ENCODE peak calls at places on chromosomes 13 and 19, in nine cellular contexts. M is Right ventricle myocardium superior; Z is activated naive CD4-positive, alpha-beta T cell treated with Interleukin-2 at 50 U/mL for 16 hours; R is GM20000; I is activated CD4-positive, CD25-positive, alpha-beta regulatory T cell treated with anti-CD3 and anti-CD28 coated beads, Interleukin-2, amount 50 U/mL, for 72 hours; N is posterior cingulate gyrus; C is lower lobe of right lung; D is GM04503; P is stimulated activated CD4-positive, alpha-beta T cell treated with anti-CD3 and anti-CD28 coated beads, Interleukin-2, amount 100 ng/mL, for 48 hours. Q is an unnamed sample.

GRCh38 chr13:62122434-62122833 is 706.8 kb upstream of the PCDH20 start:
- DNase-seq in M (no peak), Z (no peak), R (no peak), I (no peak), N (no peak), C (no peak), D (no peak), P (no peak), Q (no peak)

GRCh38 chr19:7860166-7860901 is 13.9 kb downstream of the PRR36 start:
- DNase-seq in M (no peak), Z (no peak), R (no peak), I (no peak), N (no peak), C (no peak), D (no peak), P (no peak), Q (no peak)

GRCh38 chr19:58007285-58007684 is 4.7 kb upstream of the ZNF606 start:
- DNase-seq in M (no peak), Z (no peak), R (no peak), I (no peak), N (no peak), C (no peak), D (no peak), P (no peak), Q (no peak)

GRCh38 chr13:111177081-111177711 is 62.1 kb downstream of the ARHGEF7 start:
- DNase-seq in M (peak; percentile 73), Z (peak; percentile 41), R (no peak), I (no peak), N (peak; percentile 48), C (peak; percentile 56), D (no peak), P (no peak), Q (peak; percentile 66)

GRCh38 chr13:113129480-113129879 is 6.9 kb downstream of the F10 start:
- DNase-seq in M (no peak), Z (no peak), R (no peak), I (no peak), N (no peak), C (peak; percentile 41), D (no peak), P (no peak), Q (no peak)

GRCh38 chr13:40644838-40645620 is 21.4 kb downstream of the FOXO1 start:
- DNase-seq in M (no peak), Z (no peak), R (no peak), I (no peak), N (no peak), C (no peak), D (no peak), P (no peak), Q (no peak)

GRCh38 chr13:51833980-51834379 is 11.0 kb downstream of the TMEM272 start:
- DNase-seq in M (no peak), Z (no peak), R (no peak), I (no peak), N (no peak), C (no peak), D (no peak), P (no peak), Q (no peak)

GRCh38 chr19:40740747-40741146 is 9.5 kb downstream of the ACTMAP start:
- DNase-seq in M (peak; percentile 68), Z (no peak), R (no peak), I (no peak), N (peak; percentile 68), C (no peak), D (peak; percentile 83), P (no peak), Q (peak; percentile 49)

GRCh38 chr19:30911491-30911890 is 437.7 kb downstream of the TSHZ3 start:
- DNase-seq in M (no peak), Z (no peak), R (no peak), I (no peak), N (no peak), C (no peak), D (no peak), P (no peak), Q (no peak)

GRCh38 chr19:5352229-5352763 is 11.7 kb upstream of the PTPRS start:
- DNase-seq in M (no peak), Z (no peak), R (no peak), I (no peak), N (no peak), C (no peak), D (no peak), P (no peak), Q (no peak)

GRCh38 chr13:66106246-66106645 is 1123.9 kb downstream of the PCDH9 start:
- DNase-seq in M (no peak), Z (no peak), R (no peak), I (no peak), N (no peak), C (no peak), D (no peak), P (no peak), Q (no peak)

GRCh38 chr13:113849546-113849945 is 14.3 kb downstream of the GAS6 start:
- DNase-seq in M (no peak), Z (no peak), R (no peak), I (no peak), N (no peak), C (no peak), D (no peak), P (no peak), Q (no peak)

GRCh38 chr19:7689165-7689564 is 8.5 kb downstream of the TRAPPC5 start:
- DNase-seq in M (no peak), Z (no peak), R (no peak), I (no peak), N (no peak), C (no peak), D (no peak), P (no peak), Q (no peak)

GRCh38 chr13:109787135-109787954 is 962 bp upstream of the IRS2 start:
- DNase-seq in M (peak; percentile 57), Z (peak; percentile 29), R (peak; percentile 31), I (peak; percentile 45), N (no peak), C (peak; percentile 66), D (no peak), P (peak; percentile 23), Q (no peak)

GRCh38 chr19:23093832-23094231 is 23.0 kb upstream of the ZNF730 start:
- DNase-seq in M (no peak), Z (no peak), R (no peak), I (no peak), N (no peak), C (no peak), D (no peak), P (no peak), Q (no peak)

GRCh38 chr13:46137627-46138026 is 32.8 kb upstream of the CPB2 start:
- DNase-seq in M (no peak), Z (no peak), R (no peak), I (no peak), N (no peak), C (no peak), D (no peak), P (no peak), Q (no peak)

GRCh38 chr13:29654807-29655547 is 59.5 kb upstream of the SLC7A1 start:
- DNase-seq in M (no peak), Z (no peak), R (no peak), I (no peak), N (no peak), C (no peak), D (peak; percentile 81), P (no peak), Q (no peak)

GRCh38 chr13:76928456-76928855 is 19.9 kb upstream of the ACOD1 start:
- DNase-seq in M (no peak), Z (no peak), R (no peak), I (no peak), N (no peak), C (no peak), D (no peak), P (no peak), Q (no peak)

GRCh38 chr13:94345374-94346195 is 133.9 kb downstream of the DCT start:
- DNase-seq in M (no peak), Z (no peak), R (no peak), I (no peak), N (no peak), C (no peak), D (no peak), P (no peak), Q (no peak)

GRCh38 chr13:51222510-51223283 is 499 bp downstream of the FAM124A start:
- DNase-seq in M (no peak), Z (no peak), R (peak; percentile 29), I (no peak), N (no peak), C (no peak), D (no peak), P (no peak), Q (no peak)

GRCh38 chr19:43430142-43430710 is 15.5 kb downstream of the TEX101 start:
- DNase-seq in M (no peak), Z (no peak), R (no peak), I (no peak), N (no peak), C (no peak), D (no peak), P (no peak), Q (no peak)

GRCh38 chr19:15318241-15318691 is 14.1 kb downstream of the BRD4 start:
- DNase-seq in M (no peak), Z (no peak), R (no peak), I (no peak), N (no peak), C (no peak), D (no peak), P (no peak), Q (no peak)

GRCh38 chr13:99506632-99507031 is 5.4 kb downstream of the TM9SF2 start:
- DNase-seq in M (no peak), Z (no peak), R (peak; percentile 40), I (no peak), N (no peak), C (no peak), D (no peak), P (no peak), Q (no peak)

GRCh38 chr19:7293795-7294570 is at the start of gene INSR:
- DNase-seq in M (peak; percentile 93), Z (peak; percentile 55), R (peak; percentile 97), I (peak; percentile 33), N (peak; percentile 81), C (peak; percentile 90), D (peak; percentile 50), P (peak; percentile 61), Q (peak; percentile 93)

GRCh38 chr19:2278504-2279158 is 3.3 kb downstream of the PEAK3 start:
- DNase-seq in M (no peak), Z (no peak), R (no peak), I (no peak), N (no peak), C (no peak), D (no peak), P (no peak), Q (no peak)

GRCh38 chr13:69619651-69620050 is 488.0 kb upstream of the ATXN8OS start:
- DNase-seq in M (no peak), Z (no peak), R (no peak), I (no peak), N (no peak), C (no peak), D (no peak), P (no peak), Q (no peak)

GRCh38 chr19:33292595-33293254 is 9.6 kb downstream of the CEBPA start:
- DNase-seq in M (no peak), Z (no peak), R (no peak), I (no peak), N (no peak), C (peak; percentile 76), D (no peak), P (no peak), Q (no peak)

GRCh38 chr13:72255908-72256307 is 388.9 kb upstream of the DACH1 start:
- DNase-seq in M (no peak), Z (no peak), R (no peak), I (no peak), N (no peak), C (no peak), D (no peak), P (no peak), Q (no peak)

GRCh38 chr13:72204291-72204690 is 337.3 kb upstream of the DACH1 start:
- DNase-seq in M (no peak), Z (no peak), R (no peak), I (no peak), N (no peak), C (no peak), D (peak; percentile 49), P (no peak), Q (no peak)

GRCh38 chr19:51342631-51343569 is 961 bp upstream of the VSIG10L start:
- DNase-seq in M (peak; percentile 17), Z (no peak), R (no peak), I (no peak), N (no peak), C (no peak), D (no peak), P (no peak), Q (no peak)

GRCh38 chr13:112754281-112755025 is 64.6 kb downstream of the ATP11A start:
- DNase-seq in M (no peak), Z (no peak), R (no peak), I (no peak), N (no peak), C (no peak), D (no peak), P (no peak), Q (no peak)

Q was measured in substantia nigra.